ENCODE peak calls at places on chromosomes 7 and 10, in nine cellular contexts. One of them, this sample, is unnamed.

GRCh38 chr7:45647967-45648670 is 74.0 kb downstream of the ADCY1 start:
- DNase-seq in frontal cortex: no peak
- DNase-seq in cerebellum: no peak
- DNase-seq in GM12865: no peak
- DNase-seq in bronchial epithelial cell: no peak
- DNase-seq in psoas muscle: no peak
- DNase-seq in mesenchymal stem cell: no peak
- DNase-seq in iPS-NIHi11: no peak
- DNase-seq in activated CD4-positive, CD25-positive, alpha-beta regulatory T cell: no peak
- DNase-seq in this sample: no peak

GRCh38 chr7:20350996-20351692 is 20.4 kb downstream of the ITGB8 start:
- DNase-seq in frontal cortex: no peak
- DNase-seq in cerebellum: no peak
- DNase-seq in GM12865: no peak
- DNase-seq in bronchial epithelial cell: no peak
- DNase-seq in psoas muscle: no peak
- DNase-seq in mesenchymal stem cell: no peak
- DNase-seq in iPS-NIHi11: no peak
- DNase-seq in activated CD4-positive, CD25-positive, alpha-beta regulatory T cell: no peak
- DNase-seq in this sample: no peak

GRCh38 chr7:155885162-155886160 is 73.2 kb upstream of the SHH start:
- DNase-seq in frontal cortex: peak
- DNase-seq in cerebellum: no peak
- DNase-seq in GM12865: no peak
- DNase-seq in bronchial epithelial cell: peak
- DNase-seq in psoas muscle: peak
- DNase-seq in mesenchymal stem cell: no peak
- DNase-seq in iPS-NIHi11: peak
- DNase-seq in activated CD4-positive, CD25-positive, alpha-beta regulatory T cell: no peak
- DNase-seq in this sample: no peak

GRCh38 chr10:131198401-131198800 is 113.1 kb downstream of the TCERG1L start:
- DNase-seq in frontal cortex: no peak
- DNase-seq in cerebellum: no peak
- DNase-seq in GM12865: no peak
- DNase-seq in bronchial epithelial cell: no peak
- DNase-seq in psoas muscle: peak
- DNase-seq in mesenchymal stem cell: no peak
- DNase-seq in iPS-NIHi11: no peak
- DNase-seq in activated CD4-positive, CD25-positive, alpha-beta regulatory T cell: no peak
- DNase-seq in this sample: no peak

GRCh38 chr7:119377-120163 is 72.8 kb upstream of the FAM20C start:
- DNase-seq in frontal cortex: no peak
- DNase-seq in cerebellum: no peak
- DNase-seq in GM12865: no peak
- DNase-seq in bronchial epithelial cell: no peak
- DNase-seq in psoas muscle: no peak
- DNase-seq in mesenchymal stem cell: peak
- DNase-seq in iPS-NIHi11: no peak
- DNase-seq in activated CD4-positive, CD25-positive, alpha-beta regulatory T cell: no peak
- DNase-seq in this sample: no peak

GRCh38 chr10:31426425-31426824 is 107.4 kb downstream of the ZEB1 start:
- DNase-seq in frontal cortex: no peak
- DNase-seq in cerebellum: no peak
- DNase-seq in GM12865: no peak
- DNase-seq in bronchial epithelial cell: peak
- DNase-seq in psoas muscle: no peak
- DNase-seq in mesenchymal stem cell: peak
- DNase-seq in iPS-NIHi11: no peak
- DNase-seq in activated CD4-positive, CD25-positive, alpha-beta regulatory T cell: no peak
- DNase-seq in this sample: no peak

GRCh38 chr7:44263342-44264082 is 61.9 kb downstream of the CAMK2B start:
- DNase-seq in frontal cortex: no peak
- DNase-seq in cerebellum: no peak
- DNase-seq in GM12865: no peak
- DNase-seq in bronchial epithelial cell: no peak
- DNase-seq in psoas muscle: no peak
- DNase-seq in mesenchymal stem cell: no peak
- DNase-seq in iPS-NIHi11: no peak
- DNase-seq in activated CD4-positive, CD25-positive, alpha-beta regulatory T cell: no peak
- DNase-seq in this sample: no peak

GRCh38 chr10:81157649-81158048 is 619.9 kb downstream of the SH2D4B start:
- DNase-seq in frontal cortex: no peak
- DNase-seq in cerebellum: no peak
- DNase-seq in GM12865: no peak
- DNase-seq in bronchial epithelial cell: no peak
- DNase-seq in psoas muscle: no peak
- DNase-seq in mesenchymal stem cell: no peak
- DNase-seq in iPS-NIHi11: no peak
- DNase-seq in activated CD4-positive, CD25-positive, alpha-beta regulatory T cell: no peak
- DNase-seq in this sample: no peak

GRCh38 chr7:98165827-98166667 is 45.2 kb upstream of the BHLHA15 start:
- DNase-seq in frontal cortex: no peak
- DNase-seq in cerebellum: no peak
- DNase-seq in GM12865: peak
- DNase-seq in bronchial epithelial cell: peak
- DNase-seq in psoas muscle: peak
- DNase-seq in mesenchymal stem cell: peak
- DNase-seq in iPS-NIHi11: peak
- DNase-seq in activated CD4-positive, CD25-positive, alpha-beta regulatory T cell: no peak
- DNase-seq in this sample: peak

GRCh38 chr7:1670894-1671875 is 1.1 kb downstream of the ELFN1 start:
- DNase-seq in frontal cortex: peak
- DNase-seq in cerebellum: no peak
- DNase-seq in GM12865: no peak
- DNase-seq in bronchial epithelial cell: no peak
- DNase-seq in psoas muscle: peak
- DNase-seq in mesenchymal stem cell: no peak
- DNase-seq in iPS-NIHi11: peak
- DNase-seq in activated CD4-positive, CD25-positive, alpha-beta regulatory T cell: no peak
- DNase-seq in this sample: no peak

GRCh38 chr10:23148214-23148613 is 43.9 kb upstream of the PTF1A start:
- DNase-seq in frontal cortex: no peak
- DNase-seq in cerebellum: no peak
- DNase-seq in GM12865: no peak
- DNase-seq in bronchial epithelial cell: no peak
- DNase-seq in psoas muscle: no peak
- DNase-seq in mesenchymal stem cell: no peak
- DNase-seq in iPS-NIHi11: no peak
- DNase-seq in activated CD4-positive, CD25-positive, alpha-beta regulatory T cell: no peak
- DNase-seq in this sample: no peak

GRCh38 chr7:121366852-121367431 is 29.2 kb downstream of the FAM3C start:
- DNase-seq in frontal cortex: peak
- DNase-seq in cerebellum: peak
- DNase-seq in GM12865: peak
- DNase-seq in bronchial epithelial cell: peak
- DNase-seq in psoas muscle: no peak
- DNase-seq in mesenchymal stem cell: peak
- DNase-seq in iPS-NIHi11: peak
- DNase-seq in activated CD4-positive, CD25-positive, alpha-beta regulatory T cell: no peak
- DNase-seq in this sample: no peak

GRCh38 chr7:34869016-34869415 is 168.3 kb downstream of the DPY19L1 start:
- DNase-seq in frontal cortex: no peak
- DNase-seq in cerebellum: no peak
- DNase-seq in GM12865: no peak
- DNase-seq in bronchial epithelial cell: no peak
- DNase-seq in psoas muscle: no peak
- DNase-seq in mesenchymal stem cell: no peak
- DNase-seq in iPS-NIHi11: no peak
- DNase-seq in activated CD4-positive, CD25-positive, alpha-beta regulatory T cell: no peak
- DNase-seq in this sample: no peak

GRCh38 chr10:100528885-100529472 is 692 bp downstream of the NDUFB8 start:
- DNase-seq in frontal cortex: no peak
- DNase-seq in cerebellum: no peak
- DNase-seq in GM12865: no peak
- DNase-seq in bronchial epithelial cell: no peak
- DNase-seq in psoas muscle: no peak
- DNase-seq in mesenchymal stem cell: peak
- DNase-seq in iPS-NIHi11: no peak
- DNase-seq in activated CD4-positive, CD25-positive, alpha-beta regulatory T cell: no peak
- DNase-seq in this sample: no peak

GRCh38 chr7:123208793-123209192 is 9.0 kb upstream of the SLC13A1 start:
- DNase-seq in frontal cortex: no peak
- DNase-seq in cerebellum: no peak
- DNase-seq in GM12865: no peak
- DNase-seq in bronchial epithelial cell: no peak
- DNase-seq in psoas muscle: no peak
- DNase-seq in mesenchymal stem cell: peak
- DNase-seq in iPS-NIHi11: peak
- DNase-seq in activated CD4-positive, CD25-positive, alpha-beta regulatory T cell: no peak
- DNase-seq in this sample: no peak

GRCh38 chr10:129079705-129080104 is 387.3 kb upstream of the MGMT start:
- DNase-seq in frontal cortex: no peak
- DNase-seq in cerebellum: no peak
- DNase-seq in GM12865: no peak
- DNase-seq in bronchial epithelial cell: no peak
- DNase-seq in psoas muscle: peak
- DNase-seq in mesenchymal stem cell: no peak
- DNase-seq in iPS-NIHi11: no peak
- DNase-seq in activated CD4-positive, CD25-positive, alpha-beta regulatory T cell: no peak
- DNase-seq in this sample: no peak

GRCh38 chr7:132029369-132030160 is 473.1 kb upstream of the PODXL start:
- DNase-seq in frontal cortex: peak
- DNase-seq in cerebellum: no peak
- DNase-seq in GM12865: no peak
- DNase-seq in bronchial epithelial cell: peak
- DNase-seq in psoas muscle: no peak
- DNase-seq in mesenchymal stem cell: no peak
- DNase-seq in iPS-NIHi11: no peak
- DNase-seq in activated CD4-positive, CD25-positive, alpha-beta regulatory T cell: no peak
- DNase-seq in this sample: no peak

GRCh38 chr7:104793066-104793465 is 220.9 kb upstream of the KMT2E start:
- DNase-seq in frontal cortex: no peak
- DNase-seq in cerebellum: no peak
- DNase-seq in GM12865: no peak
- DNase-seq in bronchial epithelial cell: peak
- DNase-seq in psoas muscle: no peak
- DNase-seq in mesenchymal stem cell: no peak
- DNase-seq in iPS-NIHi11: no peak
- DNase-seq in activated CD4-positive, CD25-positive, alpha-beta regulatory T cell: no peak
- DNase-seq in this sample: no peak

GRCh38 chr10:97818572-97818971 is 31.1 kb upstream of the GOLGA7B start:
- DNase-seq in frontal cortex: no peak
- DNase-seq in cerebellum: no peak
- DNase-seq in GM12865: no peak
- DNase-seq in bronchial epithelial cell: no peak
- DNase-seq in psoas muscle: no peak
- DNase-seq in mesenchymal stem cell: no peak
- DNase-seq in iPS-NIHi11: no peak
- DNase-seq in activated CD4-positive, CD25-positive, alpha-beta regulatory T cell: no peak
- DNase-seq in this sample: no peak

GRCh38 chr10:76024460-76025123 is 593.2 kb downstream of the LRMDA start:
- DNase-seq in frontal cortex: no peak
- DNase-seq in cerebellum: no peak
- DNase-seq in GM12865: no peak
- DNase-seq in bronchial epithelial cell: no peak
- DNase-seq in psoas muscle: no peak
- DNase-seq in mesenchymal stem cell: no peak
- DNase-seq in iPS-NIHi11: no peak
- DNase-seq in activated CD4-positive, CD25-positive, alpha-beta regulatory T cell: no peak
- DNase-seq in this sample: no peak